ENCODE peak calls at places on chromosomes 5 and 9, in five cellular contexts. One of them, this sample, is unnamed.
A peak's percentile ranks its signal among the peaks of the same experiment; 100 is the strongest.

GRCh38 chr9:34374905-34375552 is 1.7 kb downstream of the MYORG start:
- DNase-seq in cardiac muscle cell: no peak
- DNase-seq in midbrain: no peak
- DNase-seq in RCC 7860: no peak
- DNase-seq in dorsolateral prefrontal cortex: no peak
- DNase-seq in this sample: no peak

GRCh38 chr5:10130881-10131280 is 118.8 kb downstream of the ATPSCKMT start:
- DNase-seq in cardiac muscle cell: no peak
- DNase-seq in midbrain: no peak
- DNase-seq in RCC 7860: no peak
- DNase-seq in dorsolateral prefrontal cortex: no peak
- DNase-seq in this sample: no peak

GRCh38 chr5:43555895-43556606 is 826 bp downstream of the PAIP1 start:
- DNase-seq in cardiac muscle cell: peak; percentile 38
- DNase-seq in midbrain: peak; percentile 32
- DNase-seq in RCC 7860: no peak
- DNase-seq in dorsolateral prefrontal cortex: no peak
- DNase-seq in this sample: peak; percentile 53

GRCh38 chr5:33120671-33121070 is 320.1 kb upstream of the TARS1 start:
- DNase-seq in cardiac muscle cell: peak; percentile 53
- DNase-seq in midbrain: no peak
- DNase-seq in RCC 7860: no peak
- DNase-seq in dorsolateral prefrontal cortex: no peak
- DNase-seq in this sample: no peak

GRCh38 chr9:99101271-99101670 is 3.6 kb upstream of the TGFBR1 start:
- DNase-seq in cardiac muscle cell: no peak
- DNase-seq in midbrain: no peak
- DNase-seq in RCC 7860: no peak
- DNase-seq in dorsolateral prefrontal cortex: no peak
- DNase-seq in this sample: no peak

GRCh38 chr9:114799441-114799840 is 6.4 kb downstream of the TNFSF15 start:
- DNase-seq in cardiac muscle cell: no peak
- DNase-seq in midbrain: no peak
- DNase-seq in RCC 7860: peak; percentile 50
- DNase-seq in dorsolateral prefrontal cortex: no peak
- DNase-seq in this sample: no peak

GRCh38 chr5:123875444-123876264 is 363.7 kb downstream of the CSNK1G3 start:
- DNase-seq in cardiac muscle cell: peak; percentile 21
- DNase-seq in midbrain: peak; percentile 65
- DNase-seq in RCC 7860: peak; percentile 60
- DNase-seq in dorsolateral prefrontal cortex: peak; percentile 70
- DNase-seq in this sample: no peak

GRCh38 chr5:102794677-102795331 is 39.7 kb downstream of the PAM start:
- DNase-seq in cardiac muscle cell: no peak
- DNase-seq in midbrain: no peak
- DNase-seq in RCC 7860: no peak
- DNase-seq in dorsolateral prefrontal cortex: no peak
- DNase-seq in this sample: no peak

GRCh38 chr9:2336055-2336454 is 285.5 kb upstream of the VLDLR start:
- DNase-seq in cardiac muscle cell: peak; percentile 40
- DNase-seq in midbrain: no peak
- DNase-seq in RCC 7860: no peak
- DNase-seq in dorsolateral prefrontal cortex: no peak
- DNase-seq in this sample: no peak

GRCh38 chr9:27473135-27473534 is 51.0 kb upstream of the IFNK start:
- DNase-seq in cardiac muscle cell: peak; percentile 13
- DNase-seq in midbrain: peak; percentile 37
- DNase-seq in RCC 7860: no peak
- DNase-seq in dorsolateral prefrontal cortex: peak; percentile 53
- DNase-seq in this sample: peak; percentile 21

This sample was measured in C1 segment of cervical spinal cord.